ENCODE peak calls at places on chromosomes 5 and 9, in ten cellular contexts. A is MCF 10A, Y is lower lobe of right lung, M is esophagus squamous epithelium, K is GM12878, H is progenitor cell of endocrine pancreas, C is nephron progenitor cell, X is neural crest cell, Z is mesothelial cell of epicardium, J is endothelial cell. R is an unnamed sample.

GRCh38 chr5:178993236-178993765 is 1.8 kb downstream of the GRM6 start:
- DNase-seq in A (no peak), Y (no peak), M (no peak), K (no peak), H (no peak), C (no peak), X (no peak), Z (no peak), J (no peak), R (no peak)

GRCh38 chr5:173397531-173397930 is 69.3 kb upstream of the STC2 start:
- DNase-seq in A (no peak), Y (no peak), M (no peak), K (no peak), H (no peak), C (no peak), X (no peak), Z (no peak), J (no peak), R (no peak)

GRCh38 chr9:109161471-109161870 is 5.6 kb downstream of the FRRS1L start:
- DNase-seq in A (no peak), Y (no peak), M (no peak), K (no peak), H (no peak), C (no peak), X (no peak), Z (no peak), J (no peak), R (no peak)

GRCh38 chr5:2187687-2188086 is 305.0 kb upstream of the IRX4 start:
- DNase-seq in A (no peak), Y (no peak), M (no peak), K (no peak), H (peak), C (no peak), X (no peak), Z (no peak), J (no peak), R (no peak)

GRCh38 chr9:88530051-88530450 is 4.9 kb upstream of the NXNL2 start:
- DNase-seq in A (peak), Y (no peak), M (no peak), K (no peak), H (no peak), C (no peak), X (no peak), Z (no peak), J (no peak), R (peak)

GRCh38 chr5:37838152-37838932 is 1.5 kb downstream of the GDNF start:
- DNase-seq in A (no peak), Y (no peak), M (no peak), K (no peak), H (no peak), C (peak), X (peak), Z (no peak), J (peak), R (no peak)

GRCh38 chr9:35617548-35617947 is 665 bp downstream of the CD72 start:
- DNase-seq in A (no peak), Y (no peak), M (no peak), K (no peak), H (no peak), C (no peak), X (no peak), Z (no peak), J (no peak), R (no peak)

GRCh38 chr5:134435525-134435924 is 23.8 kb upstream of the CDKN2AIPNL start:
- DNase-seq in A (peak), Y (no peak), M (no peak), K (no peak), H (no peak), C (no peak), X (no peak), Z (no peak), J (no peak), R (peak)

GRCh38 chr9:112771359-112772214 is 21.0 kb downstream of the SNX30 start:
- DNase-seq in A (no peak), Y (no peak), M (no peak), K (no peak), H (no peak), C (no peak), X (no peak), Z (no peak), J (no peak), R (no peak)

GRCh38 chr5:163473613-163474243 is 13.3 kb downstream of the HMMR start:
- DNase-seq in A (peak), Y (no peak), M (no peak), K (no peak), H (no peak), C (no peak), X (no peak), Z (no peak), J (no peak), R (no peak)

GRCh38 chr5:14830210-14831005 is 41.2 kb downstream of the ANKH start:
- DNase-seq in A (peak), Y (no peak), M (no peak), K (no peak), H (no peak), C (no peak), X (no peak), Z (no peak), J (no peak), R (no peak)

DNA sequence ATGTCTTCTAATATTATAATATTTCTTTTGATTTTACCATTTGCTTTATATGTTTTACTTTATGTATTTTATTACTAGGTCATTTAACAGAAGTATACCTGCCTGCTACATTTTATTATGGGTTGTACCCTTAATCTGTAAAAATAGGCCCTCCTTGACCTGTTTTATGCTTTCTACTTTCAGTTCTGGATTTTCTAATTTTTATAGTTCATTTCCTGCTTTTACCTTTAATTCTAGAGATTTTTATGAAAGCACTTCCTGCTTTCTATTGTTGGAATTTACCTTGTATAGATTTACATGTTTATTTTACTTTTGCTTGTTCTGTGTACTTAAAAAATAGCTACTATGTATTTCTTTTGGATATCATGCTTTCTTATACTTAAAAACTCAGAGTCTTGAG is 20.6 kb downstream of the ZNF618 start:
- DNase-seq in A (no peak), Y (no peak), M (no peak), K (no peak), H (no peak), C (no peak), X (no peak), Z (no peak), J (no peak), R (no peak)
- TF ChIP-seq CTCF in A (no peak), Y (no peak), M (no peak), K (no peak), H (no peak), C (no peak), X (no peak), Z (no peak), J (no peak), R (no peak)

DNA sequence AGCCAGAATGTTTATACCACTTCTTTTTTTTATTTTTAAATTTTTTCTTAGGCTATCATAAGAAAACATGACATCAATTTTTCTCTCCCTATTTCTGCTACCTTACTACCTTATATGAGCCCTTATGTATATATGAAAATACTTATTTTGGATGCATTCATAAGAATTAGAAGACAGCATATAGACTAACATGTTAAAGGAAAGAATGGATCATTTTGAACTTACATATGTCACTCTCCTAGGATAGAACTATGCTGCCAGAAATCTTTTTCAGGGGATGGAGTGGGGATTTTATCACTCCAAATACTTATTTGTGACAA is 51.8 kb downstream of the SNX24 start:
- DNase-seq in A (no peak), Y (no peak), M (no peak), K (no peak), H (no peak), C (no peak), X (no peak), Z (no peak), J (no peak), R (no peak)
- TF ChIP-seq CTCF in A (no peak), Y (no peak), M (no peak), K (no peak), H (no peak), C (peak), X (peak), Z (no peak), J (no peak), R (peak)

DNA sequence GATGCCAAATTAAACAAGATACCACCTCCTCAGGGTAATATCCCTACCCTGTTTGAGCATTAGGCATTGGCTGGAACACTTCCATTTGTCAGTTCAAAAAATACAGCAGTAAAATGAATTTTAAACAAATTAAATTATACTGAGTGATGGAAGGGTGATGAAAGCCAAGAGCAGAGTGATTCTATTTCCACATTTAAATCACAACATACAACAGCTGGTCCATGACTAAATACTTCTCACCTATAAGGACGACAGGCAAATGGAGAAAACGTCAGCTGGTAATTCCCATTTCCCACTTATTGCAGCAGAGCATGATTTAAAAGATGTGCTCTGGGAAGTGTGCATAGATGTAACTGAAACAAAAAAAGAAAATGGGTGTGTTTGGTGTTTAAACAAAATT is 543.6 kb upstream of the DAB2 start:
- DNase-seq in A (no peak), Y (no peak), M (no peak), K (no peak), H (no peak), C (no peak), X (no peak), Z (no peak), J (no peak), R (no peak)
- TF ChIP-seq CTCF in A (no peak), Y (no peak), M (no peak), K (no peak), H (no peak), C (no peak), X (no peak), Z (no peak), J (no peak), R (no peak)

GRCh38 chr9:117073539-117074336 is 341.1 kb downstream of the ASTN2 start:
- DNase-seq in A (peak), Y (no peak), M (no peak), K (no peak), H (peak), C (peak), X (peak), Z (no peak), J (peak), R (no peak)
- TF ChIP-seq CTCF in A (peak), Y (no peak), M (no peak), K (peak), H (peak), C (peak), X (peak), Z (peak), J (peak), R (peak)

GRCh38 chr9:71446081-71446480 is 322.2 kb downstream of the CEMIP2 start:
- DNase-seq in A (no peak), Y (no peak), M (no peak), K (no peak), H (no peak), C (no peak), X (no peak), Z (no peak), J (no peak), R (no peak)

GRCh38 chr9:71442937-71443336 is 321.5 kb upstream of the TRPM3 start:
- DNase-seq in A (no peak), Y (no peak), M (no peak), K (no peak), H (no peak), C (no peak), X (no peak), Z (no peak), J (no peak), R (no peak)

DNA sequence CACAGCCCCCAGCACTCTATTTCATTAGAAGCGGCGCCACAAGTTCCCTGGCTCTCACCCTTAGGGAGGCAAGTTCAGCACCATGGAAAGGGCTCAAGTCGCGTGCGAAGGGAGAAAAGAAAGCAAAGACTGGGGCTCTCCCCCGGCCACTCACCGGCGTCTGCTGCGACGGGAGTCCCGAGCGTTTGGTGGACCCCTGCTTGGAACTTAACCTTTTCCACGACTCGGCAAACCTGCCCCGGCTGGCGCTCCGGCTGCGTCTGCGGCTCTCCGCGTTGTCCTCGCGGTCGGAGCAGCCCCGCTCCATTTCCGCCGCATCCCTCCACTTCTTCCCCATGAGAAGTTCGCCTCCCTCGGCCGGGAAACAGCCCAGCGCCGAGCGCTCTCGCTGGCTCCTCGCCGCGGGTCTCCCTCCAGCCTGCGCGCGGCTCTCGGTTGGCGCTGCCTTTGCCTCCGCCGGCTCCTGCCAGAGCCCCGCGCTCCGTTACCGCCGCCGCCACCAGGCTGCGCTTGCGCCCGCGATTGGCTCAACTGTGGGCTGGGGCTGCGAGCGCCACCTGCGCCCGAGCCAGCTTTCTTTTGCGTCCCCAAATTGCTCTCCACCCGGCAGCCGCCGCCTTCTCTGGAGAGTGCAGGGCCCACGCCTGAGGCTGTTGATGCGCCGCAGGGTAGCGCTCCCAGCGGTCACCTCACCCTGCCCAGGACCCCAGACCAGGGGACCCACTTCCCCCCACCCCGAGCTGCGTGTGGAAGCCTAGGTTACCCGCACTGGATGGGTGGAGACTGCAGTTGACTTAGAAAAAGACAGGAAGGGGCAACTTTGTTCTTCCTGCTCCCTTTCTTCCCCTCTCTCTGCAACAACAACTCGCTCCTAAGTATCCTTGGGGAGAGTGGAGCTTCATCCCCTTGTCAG is 321.6 kb downstream of the CEMIP2 start:
- DNase-seq in A (peak), Y (peak), M (no peak), K (no peak), H (peak), C (peak), X (peak), Z (peak), J (peak), R (peak)
- TF ChIP-seq CTCF in A (no peak), Y (no peak), M (no peak), K (peak), H (peak), C (peak), X (peak), Z (no peak), J (peak), R (peak)

GRCh38 chr5:140041492-140042421 is 1.3 kb downstream of the NRG2 start:
- DNase-seq in A (peak), Y (peak), M (no peak), K (peak), H (peak), C (peak), X (peak), Z (no peak), J (peak), R (peak)

GRCh38 chr5:140041099-140041491 is 2.0 kb downstream of the NRG2 start:
- DNase-seq in A (peak), Y (no peak), M (no peak), K (no peak), H (no peak), C (no peak), X (no peak), Z (no peak), J (no peak), R (no peak)

GRCh38 chr5:140042551-140043507 is at the start of gene NRG2:
- DNase-seq in A (peak), Y (peak), M (no peak), K (no peak), H (peak), C (peak), X (peak), Z (peak), J (peak), R (peak)

GRCh38 chr5:140044041-140044440 is 942 bp upstream of the NRG2 start:
- DNase-seq in A (no peak), Y (no peak), M (no peak), K (no peak), H (no peak), C (no peak), X (no peak), Z (no peak), J (no peak), R (no peak)

DNA sequence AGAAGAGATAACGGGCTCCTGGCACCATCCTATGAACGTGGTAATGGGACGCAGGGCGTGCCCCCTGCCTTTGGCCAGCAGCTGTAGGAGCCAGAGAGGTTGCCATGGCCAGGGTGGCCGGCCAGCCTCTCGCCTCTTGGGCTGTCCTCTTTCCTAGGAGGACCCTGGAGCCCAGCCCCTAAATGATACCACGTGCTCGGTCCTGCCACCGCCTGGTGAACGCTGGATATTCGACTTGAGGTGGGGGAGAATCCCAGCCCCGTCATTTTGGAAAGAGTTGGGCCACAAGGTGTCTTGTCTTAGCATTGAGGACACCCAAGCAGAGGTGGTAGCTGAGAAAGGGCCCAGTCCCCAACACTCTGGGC is 391 bp upstream of the NRG2 start:
- DNase-seq in A (peak), Y (no peak), M (no peak), K (no peak), H (no peak), C (no peak), X (no peak), Z (no peak), J (peak), R (no peak)
- TF ChIP-seq CTCF in A (no peak), Y (no peak), M (no peak), K (peak), H (no peak), C (no peak), X (peak), Z (peak), J (no peak), R (peak)

GRCh38 chr5:108556414-108556813 is 174.5 kb upstream of the FBXL17 start:
- DNase-seq in A (no peak), Y (no peak), M (no peak), K (no peak), H (no peak), C (no peak), X (no peak), Z (no peak), J (no peak), R (no peak)
- TF ChIP-seq CTCF in A (no peak), Y (no peak), M (no peak), K (no peak), H (no peak), C (no peak), X (no peak), Z (no peak), J (no peak), R (no peak)

GRCh38 chr9:128629136-128629535 is 27.5 kb downstream of the DYNC2I2 start:
- DNase-seq in A (no peak), Y (peak), M (no peak), K (no peak), H (no peak), C (no peak), X (no peak), Z (no peak), J (no peak), R (no peak)

GRCh38 chr9:128626181-128626580 is 30.5 kb downstream of the DYNC2I2 start:
- DNase-seq in A (no peak), Y (peak), M (no peak), K (no peak), H (no peak), C (no peak), X (no peak), Z (no peak), J (no peak), R (no peak)

GRCh38 chr9:128627127-128627715 is 29.4 kb downstream of the DYNC2I2 start:
- DNase-seq in A (no peak), Y (peak), M (no peak), K (no peak), H (no peak), C (no peak), X (no peak), Z (no peak), J (no peak), R (no peak)

GRCh38 chr9:128628471-128629048 is 28.1 kb downstream of the DYNC2I2 start:
- DNase-seq in A (peak), Y (peak), M (no peak), K (no peak), H (no peak), C (no peak), X (no peak), Z (no peak), J (no peak), R (no peak)

DNA sequence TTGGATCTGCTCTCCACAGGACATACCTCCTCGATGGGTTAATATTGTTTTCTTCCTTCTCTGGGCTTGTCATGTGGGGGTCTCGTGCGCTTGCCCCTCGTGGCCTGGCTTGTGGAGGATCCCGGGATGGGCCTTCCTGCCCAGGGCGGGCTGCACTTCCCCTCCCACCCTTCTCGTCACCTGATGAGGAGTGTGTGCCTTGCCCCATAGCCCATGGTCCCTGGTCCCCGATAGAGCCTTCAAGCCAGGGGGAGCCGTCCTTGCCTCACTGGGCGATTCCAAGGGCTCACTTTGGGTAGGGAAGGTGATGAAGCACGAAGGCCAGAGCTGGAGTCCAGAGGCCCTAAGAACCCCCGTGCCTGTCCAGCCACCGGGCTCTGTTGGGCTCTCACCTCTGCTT is 28.7 kb downstream of the DYNC2I2 start:
- DNase-seq in A (no peak), Y (peak), M (no peak), K (no peak), H (no peak), C (no peak), X (no peak), Z (no peak), J (no peak), R (no peak)
- TF ChIP-seq CTCF in A (no peak), Y (no peak), M (no peak), K (no peak), H (no peak), C (no peak), X (no peak), Z (no peak), J (no peak), R (no peak)

DNA sequence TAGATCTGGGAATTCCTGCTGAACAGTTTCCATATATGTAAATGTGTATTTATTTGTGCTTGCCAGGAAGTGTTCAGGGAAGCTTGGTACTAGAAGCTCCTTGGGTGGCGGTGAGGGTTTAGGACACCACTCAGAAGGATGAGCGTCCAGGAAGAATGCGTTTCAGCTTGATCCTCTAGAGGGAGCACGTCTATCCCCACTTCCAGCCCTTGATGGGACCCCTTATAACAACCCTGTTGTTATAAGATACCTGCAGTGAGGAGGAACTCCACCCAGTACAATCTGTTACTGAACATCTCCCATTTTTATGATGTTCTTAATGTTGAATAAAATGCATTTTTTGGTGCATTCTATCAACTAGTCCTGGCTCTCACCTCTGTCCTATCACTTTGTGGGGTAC is 88.9 kb downstream of the CYFIP2 start:
- DNase-seq in A (peak), Y (no peak), M (no peak), K (no peak), H (no peak), C (no peak), X (no peak), Z (no peak), J (peak), R (no peak)
- TF ChIP-seq CTCF in A (peak), Y (no peak), M (no peak), K (no peak), H (peak), C (peak), X (peak), Z (no peak), J (peak), R (peak)

R was measured in HFFc6.